ENCODE peak calls at places on chromosomes 5 and 9, in ten cellular contexts. S, P, T, B, Z, X, O, Y, Q and L are unnamed samples.

GRCh38 chr5:14112998-14113652 is 30.0 kb upstream of the TRIO start:
- DNase-seq in S (no peak), P (no peak), T (no peak), B (no peak), Z (no peak), X (no peak), O (no peak), Y (no peak), Q (no peak), L (no peak)

GRCh38 chr5:177045628-177046027 is 23.1 kb downstream of the ZNF346 start:
- DNase-seq in S (no peak), P (no peak), T (no peak), B (no peak), Z (no peak), X (no peak), O (no peak), Y (no peak), Q (no peak), L (no peak)

GRCh38 chr5:151696470-151697061 is 9.9 kb upstream of the SPARC start:
- DNase-seq in S (no peak), P (peak), T (no peak), B (peak), Z (peak), X (peak), O (no peak), Y (no peak), Q (no peak), L (peak)

GRCh38 chr9:23587433-23587832 is 238.6 kb downstream of the ELAVL2 start:
- DNase-seq in S (no peak), P (no peak), T (no peak), B (peak), Z (peak), X (no peak), O (no peak), Y (no peak), Q (no peak), L (no peak)

GRCh38 chr9:119218293-119218692 is 150.9 kb downstream of the BRINP1 start:
- DNase-seq in S (no peak), P (no peak), T (no peak), B (no peak), Z (no peak), X (no peak), O (no peak), Y (no peak), Q (no peak), L (no peak)

GRCh38 chr5:132243366-132243977 is 14.0 kb upstream of the PDLIM4 start:
- DNase-seq in S (no peak), P (no peak), T (no peak), B (no peak), Z (peak), X (no peak), O (no peak), Y (no peak), Q (no peak), L (no peak)

GRCh38 chr5:10331341-10331796 is 22.1 kb upstream of the MARCHF6 start:
- DNase-seq in S (no peak), P (peak), T (no peak), B (peak), Z (peak), X (no peak), O (no peak), Y (no peak), Q (peak), L (no peak)

GRCh38 chr9:107932601-107933000 is 443.0 kb upstream of the KLF4 start:
- DNase-seq in S (no peak), P (no peak), T (no peak), B (no peak), Z (no peak), X (no peak), O (no peak), Y (no peak), Q (no peak), L (no peak)

GRCh38 chr9:93667627-93668026 is 91.2 kb downstream of the PHF2 start:
- DNase-seq in S (no peak), P (no peak), T (no peak), B (no peak), Z (no peak), X (no peak), O (no peak), Y (no peak), Q (peak), L (no peak)

GRCh38 chr5:71899865-71900342 is 180.8 kb downstream of the CARTPT start:
- DNase-seq in S (no peak), P (no peak), T (no peak), B (no peak), Z (no peak), X (no peak), O (no peak), Y (no peak), Q (no peak), L (no peak)

GRCh38 chr5:175765858-175766257 is 105.5 kb upstream of the CPLX2 start:
- DNase-seq in S (no peak), P (no peak), T (no peak), B (no peak), Z (no peak), X (no peak), O (no peak), Y (peak), Q (no peak), L (no peak)

GRCh38 chr9:114417511-114417910 is 29.7 kb upstream of the AKNA start:
- DNase-seq in S (no peak), P (no peak), T (no peak), B (no peak), Z (no peak), X (no peak), O (no peak), Y (no peak), Q (no peak), L (no peak)

GRCh38 chr5:59790399-59791130 is 103.0 kb downstream of the PDE4D start:
- DNase-seq in S (peak), P (no peak), T (peak), B (no peak), Z (peak), X (no peak), O (no peak), Y (peak), Q (no peak), L (no peak)

GRCh38 chr5:15385553-15385952 is 114.4 kb upstream of the FBXL7 start:
- DNase-seq in S (no peak), P (no peak), T (no peak), B (no peak), Z (no peak), X (no peak), O (no peak), Y (no peak), Q (no peak), L (no peak)

GRCh38 chr9:8826281-8826680 is 1026.7 kb upstream of the DMAC1 start:
- DNase-seq in S (no peak), P (no peak), T (no peak), B (no peak), Z (no peak), X (no peak), O (no peak), Y (no peak), Q (no peak), L (no peak)

GRCh38 chr5:669111-669841 is 23.9 kb downstream of the TPPP start:
- DNase-seq in S (peak), P (no peak), T (peak), B (no peak), Z (no peak), X (no peak), O (peak), Y (peak), Q (peak), L (no peak)

GRCh38 chr5:33852327-33852726 is 39.5 kb downstream of the ADAMTS12 start:
- DNase-seq in S (no peak), P (no peak), T (no peak), B (no peak), Z (no peak), X (no peak), O (no peak), Y (no peak), Q (no peak), L (no peak)

GRCh38 chr5:179268966-179269693 is 76.1 kb downstream of the ADAMTS2 start:
- DNase-seq in S (no peak), P (no peak), T (no peak), B (no peak), Z (peak), X (no peak), O (no peak), Y (no peak), Q (peak), L (peak)

GRCh38 chr5:143446535-143447226 is 43.2 kb upstream of the NR3C1 start:
- DNase-seq in S (no peak), P (no peak), T (no peak), B (no peak), Z (no peak), X (no peak), O (peak), Y (peak), Q (no peak), L (no peak)

GRCh38 chr9:120587357-120587756 is 7.4 kb upstream of the CDK5RAP2 start:
- DNase-seq in S (no peak), P (no peak), T (no peak), B (no peak), Z (no peak), X (no peak), O (no peak), Y (no peak), Q (no peak), L (no peak)

GRCh38 chr9:2291980-2292704 is 277.0 kb downstream of the SMARCA2 start:
- DNase-seq in S (no peak), P (no peak), T (no peak), B (no peak), Z (no peak), X (no peak), O (no peak), Y (no peak), Q (no peak), L (no peak)

GRCh38 chr5:154646841-154647759 is 108.1 kb upstream of the LARP1 start:
- DNase-seq in S (peak), P (no peak), T (peak), B (peak), Z (no peak), X (no peak), O (no peak), Y (peak), Q (no peak), L (no peak)

GRCh38 chr5:98775962-98776687 is 2.7 kb downstream of the RGMB start:
- DNase-seq in S (no peak), P (peak), T (no peak), B (no peak), Z (no peak), X (no peak), O (no peak), Y (no peak), Q (no peak), L (no peak)

GRCh38 chr9:136539427-136540412 is 6.1 kb downstream of the NOTCH1 start:
- DNase-seq in S (peak), P (no peak), T (peak), B (peak), Z (peak), X (no peak), O (peak), Y (peak), Q (no peak), L (peak)

GRCh38 chr9:112648624-112649023 is 69.3 kb downstream of the INIP start:
- DNase-seq in S (no peak), P (no peak), T (no peak), B (no peak), Z (no peak), X (no peak), O (no peak), Y (no peak), Q (no peak), L (no peak)

GRCh38 chr9:132192728-132193127 is 30.9 kb downstream of the NTNG2 start:
- DNase-seq in S (no peak), P (no peak), T (no peak), B (no peak), Z (no peak), X (no peak), O (no peak), Y (no peak), Q (no peak), L (no peak)

GRCh38 chr9:113609562-113610318 is 146.2 kb downstream of the RGS3 start:
- DNase-seq in S (no peak), P (no peak), T (no peak), B (peak), Z (peak), X (no peak), O (no peak), Y (no peak), Q (no peak), L (peak)

GRCh38 chr5:75611324-75612210 is at the start of gene ANKDD1B:
- DNase-seq in S (peak), P (no peak), T (peak), B (no peak), Z (peak), X (peak), O (peak), Y (peak), Q (peak), L (no peak)

GRCh38 chr9:35749515-35750255 is 598 bp downstream of the RGP1 start:
- DNase-seq in S (peak), P (no peak), T (peak), B (peak), Z (no peak), X (no peak), O (peak), Y (peak), Q (no peak), L (no peak)

GRCh38 chr5:73437126-73438047 is 11.2 kb downstream of the FOXD1 start:
- DNase-seq in S (no peak), P (no peak), T (peak), B (no peak), Z (no peak), X (no peak), O (peak), Y (no peak), Q (peak), L (no peak)

GRCh38 chr9:21015122-21015815 is 16.2 kb downstream of the HACD4 start:
- DNase-seq in S (no peak), P (no peak), T (no peak), B (no peak), Z (no peak), X (no peak), O (no peak), Y (no peak), Q (no peak), L (no peak)

GRCh38 chr5:178793156-178793555 is 62.7 kb upstream of the ZNF354A start:
- DNase-seq in S (no peak), P (no peak), T (no peak), B (no peak), Z (no peak), X (no peak), O (no peak), Y (peak), Q (no peak), L (no peak)

GRCh38 chr9:134970719-134971118 is 53.0 kb upstream of the FCN1 start:
- DNase-seq in S (no peak), P (no peak), T (no peak), B (no peak), Z (no peak), X (no peak), O (no peak), Y (no peak), Q (peak), L (no peak)

GRCh38 chr5:175718401-175719108 is 60.7 kb downstream of the HRH2 start:
- DNase-seq in S (no peak), P (no peak), T (no peak), B (no peak), Z (no peak), X (no peak), O (no peak), Y (peak), Q (no peak), L (no peak)

GRCh38 chr5:138503487-138504270 is 38.4 kb downstream of the EGR1 start:
- DNase-seq in S (peak), P (no peak), T (peak), B (no peak), Z (no peak), X (no peak), O (peak), Y (peak), Q (no peak), L (no peak)

GRCh38 chr5:33526755-33527154 is 86.0 kb downstream of the TARS1 start:
- DNase-seq in S (no peak), P (no peak), T (no peak), B (no peak), Z (no peak), X (no peak), O (no peak), Y (no peak), Q (peak), L (no peak)

GRCh38 chr5:130616161-130616560 is 548.9 kb downstream of the HINT1 start:
- DNase-seq in S (no peak), P (no peak), T (no peak), B (no peak), Z (no peak), X (no peak), O (no peak), Y (no peak), Q (no peak), L (no peak)

GRCh38 chr5:78621269-78621871 is 27.2 kb downstream of the LHFPL2 start:
- DNase-seq in S (no peak), P (no peak), T (no peak), B (no peak), Z (no peak), X (no peak), O (no peak), Y (no peak), Q (peak), L (no peak)

GRCh38 chr5:87844866-87845265 is 423.8 kb downstream of the TMEM161B start:
- DNase-seq in S (no peak), P (no peak), T (no peak), B (no peak), Z (no peak), X (no peak), O (no peak), Y (no peak), Q (no peak), L (no peak)

GRCh38 chr5:87845734-87846133 is 422.9 kb downstream of the TMEM161B start:
- DNase-seq in S (no peak), P (no peak), T (no peak), B (no peak), Z (no peak), X (no peak), O (no peak), Y (no peak), Q (no peak), L (no peak)

GRCh38 chr5:87844449-87844848 is 424.2 kb downstream of the TMEM161B start:
- DNase-seq in S (no peak), P (no peak), T (no peak), B (no peak), Z (no peak), X (no peak), O (no peak), Y (no peak), Q (no peak), L (no peak)
- TF ChIP-seq CTCF in S (no peak), P (no peak), T (no peak), B (no peak), Z (no peak), X (no peak), O (no peak), Y (no peak), Q (no peak), L (no peak)

GRCh38 chr5:37757980-37758582 is 81.8 kb downstream of the GDNF start:
- DNase-seq in S (no peak), P (no peak), T (no peak), B (no peak), Z (no peak), X (no peak), O (no peak), Y (no peak), Q (no peak), L (no peak)
- TF ChIP-seq CTCF in S (peak), P (no peak), T (no peak), B (no peak), Z (no peak), X (no peak), O (no peak), Y (no peak), Q (no peak), L (no peak)

DNA sequence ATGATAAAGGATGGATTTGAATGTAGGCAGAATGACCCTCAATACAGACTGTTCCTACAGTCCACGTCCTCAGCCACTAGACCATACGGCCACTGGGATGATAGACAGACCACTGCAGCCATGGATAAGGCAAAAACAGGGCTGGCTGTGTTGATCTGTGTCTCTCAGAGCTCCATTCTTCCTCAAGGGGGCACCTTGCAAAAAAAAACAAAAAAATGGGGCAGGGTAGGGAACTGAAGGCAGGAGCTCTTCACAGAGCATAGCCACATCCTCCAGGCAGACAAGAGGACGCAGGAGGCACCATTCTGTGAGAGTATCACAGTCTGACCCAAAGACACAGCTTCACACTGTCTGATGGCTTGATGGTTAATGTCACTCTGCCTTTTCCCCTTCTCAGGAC is 61.2 kb upstream of the GABRP start:
- DNase-seq in S (no peak), P (no peak), T (no peak), B (peak), Z (no peak), X (no peak), O (no peak), Y (no peak), Q (no peak), L (no peak)
- TF ChIP-seq CTCF in S (no peak), P (no peak), T (no peak), B (no peak), Z (no peak), X (no peak), O (no peak), Y (no peak), Q (no peak), L (no peak)

GRCh38 chr9:123955637-123956036 is 25.7 kb upstream of the DENND1A start:
- DNase-seq in S (no peak), P (no peak), T (no peak), B (no peak), Z (no peak), X (no peak), O (no peak), Y (no peak), Q (no peak), L (no peak)
- TF ChIP-seq CTCF in S (no peak), P (no peak), T (no peak), B (no peak), Z (no peak), X (no peak), O (no peak), Y (no peak), Q (no peak), L (no peak)